ENCODE peak calls at places on chromosomes 3 and 15, in four cellular contexts. One of them, this sample, is unnamed.

GRCh38 chr15:81029416-81030367 is 29.0 kb downstream of the TLNRD1 start:
- DNase-seq in HuH-7: no peak
- DNase-seq in COR-L47: no peak
- DNase-seq in AG09309: no peak
- DNase-seq in this sample: no peak

GRCh38 chr15:40450047-40450446 is 9.3 kb downstream of the BAHD1 start:
- DNase-seq in HuH-7: no peak
- DNase-seq in AG09309: no peak
- DNase-seq in COR-L47: no peak
- DNase-seq in this sample: no peak

GRCh38 chr15:40923551-40923950 is 5.6 kb upstream of the DLL4 start:
- DNase-seq in HuH-7: no peak
- DNase-seq in COR-L47: no peak
- DNase-seq in AG09309: no peak
- DNase-seq in this sample: no peak

GRCh38 chr3:62261121-62261520 is 112.2 kb downstream of the FEZF2 start:
- DNase-seq in COR-L47: no peak
- DNase-seq in HuH-7: no peak
- DNase-seq in AG09309: no peak
- DNase-seq in this sample: peak

GRCh38 chr15:44243146-44243545 is 45.4 kb upstream of the GOLM2 start:
- DNase-seq in AG09309: no peak
- DNase-seq in COR-L47: no peak
- DNase-seq in HuH-7: no peak
- DNase-seq in this sample: no peak

GRCh38 chr3:131221731-131222130 is 159.8 kb upstream of the NUDT16 start:
- DNase-seq in HuH-7: no peak
- DNase-seq in AG09309: peak
- DNase-seq in COR-L47: no peak
- DNase-seq in this sample: no peak

GRCh38 chr3:60198179-60198578 is 1053.1 kb downstream of the FHIT start:
- DNase-seq in COR-L47: no peak
- DNase-seq in AG09309: no peak
- DNase-seq in HuH-7: no peak
- DNase-seq in this sample: no peak

GRCh38 chr3:21292971-21293370 is 458.0 kb downstream of the ZNF385D start:
- DNase-seq in COR-L47: no peak
- DNase-seq in HuH-7: no peak
- DNase-seq in AG09309: no peak
- DNase-seq in this sample: no peak

GRCh38 chr3:75506603-75507002 is 157.5 kb upstream of the FRG2C start:
- DNase-seq in COR-L47: no peak
- DNase-seq in HuH-7: no peak
- DNase-seq in AG09309: no peak
- DNase-seq in this sample: no peak

GRCh38 chr3:187926620-187927019 is 181.4 kb upstream of the BCL6 start:
- DNase-seq in AG09309: no peak
- DNase-seq in HuH-7: no peak
- DNase-seq in COR-L47: no peak
- DNase-seq in this sample: no peak

GRCh38 chr3:71510485-71510884 is 73.0 kb downstream of the FOXP1 start:
- DNase-seq in HuH-7: peak
- DNase-seq in AG09309: peak
- DNase-seq in COR-L47: no peak
- DNase-seq in this sample: no peak

GRCh38 chr3:181711325-181712135 is at the start of gene SOX2:
- DNase-seq in HuH-7: peak
- DNase-seq in COR-L47: peak
- DNase-seq in AG09309: no peak
- DNase-seq in this sample: peak

This sample was measured in NCI-H69.